ENCODE peak calls at places on chromosomes 5 and 9, in six cellular contexts. F is psoas muscle; Q is lung; P is WERI-Rb-1; D is right cardiac atrium; J is CD4-positive, alpha-beta memory T cell. K is an unnamed sample.

GRCh38 chr5:86030753-86031152 is 587.0 kb upstream of the COX7C start:
- DNase-seq in F (no peak), Q (no peak), P (no peak), D (no peak), J (no peak), K (no peak)

GRCh38 chr5:81553570-81554212 is 159.8 kb upstream of the ACOT12 start:
- DNase-seq in F (no peak), Q (no peak), P (no peak), D (no peak), J (no peak), K (no peak)

GRCh38 chr9:97735070-97735600 is 38.0 kb upstream of the XPA start:
- DNase-seq in F (no peak), Q (no peak), P (no peak), D (no peak), J (no peak), K (no peak)

GRCh38 chr9:76338418-76338817 is 55.8 kb downstream of the RFK start:
- DNase-seq in F (no peak), Q (no peak), P (no peak), D (no peak), J (no peak), K (no peak)

GRCh38 chr9:135468866-135469521 is 10.6 kb upstream of the PPP1R26 start:
- DNase-seq in F (no peak), Q (no peak), P (peak; percentile 72), D (no peak), J (peak; percentile 23), K (no peak)

GRCh38 chr5:178454821-178455479 is 135.2 kb downstream of the COL23A1 start:
- DNase-seq in F (no peak), Q (no peak), P (no peak), D (no peak), J (no peak), K (no peak)

GRCh38 chr9:76107487-76107886 is 217.0 kb downstream of the PCSK5 start:
- DNase-seq in F (no peak), Q (no peak), P (no peak), D (peak; percentile 47), J (no peak), K (no peak)

GRCh38 chr5:79193643-79194042 is 42.3 kb upstream of the JMY start:
- DNase-seq in F (no peak), Q (no peak), P (no peak), D (no peak), J (peak; percentile 4), K (no peak)

GRCh38 chr9:37942616-37943328 is 38.8 kb upstream of the SLC25A51 start:
- DNase-seq in F (no peak), Q (no peak), P (no peak), D (peak; percentile 2), J (no peak), K (no peak)

GRCh38 chr9:77977210-77977611 is 54.4 kb downstream of the GNAQ start:
- DNase-seq in F (peak; percentile 57), Q (peak; percentile 50), P (peak; percentile 15), D (peak; percentile 59), J (peak; percentile 49), K (no peak)

GRCh38 chr5:15001512-15001911 is 129.9 kb upstream of the ANKH start:
- DNase-seq in F (no peak), Q (no peak), P (no peak), D (no peak), J (no peak), K (no peak)

GRCh38 chr9:18821794-18822193 is 211.2 kb downstream of the SAXO1 start:
- DNase-seq in F (no peak), Q (no peak), P (no peak), D (no peak), J (no peak), K (no peak)

GRCh38 chr5:124519396-124519795 is 227.0 kb downstream of the ZNF608 start:
- DNase-seq in F (no peak), Q (no peak), P (no peak), D (peak; percentile 39), J (no peak), K (no peak)

GRCh38 chr9:77769246-77769645 is 121.1 kb upstream of the GNA14 start:
- DNase-seq in F (no peak), Q (no peak), P (no peak), D (no peak), J (no peak), K (no peak)

GRCh38 chr9:87393706-87394255 is 103.9 kb upstream of the DAPK1 start:
- DNase-seq in F (no peak), Q (no peak), P (no peak), D (no peak), J (no peak), K (no peak)

GRCh38 chr9:19690128-19690527 is 98.7 kb downstream of the SLC24A2 start:
- DNase-seq in F (no peak), Q (no peak), P (no peak), D (no peak), J (no peak), K (no peak)

GRCh38 chr9:109499631-109500120 is 1.6 kb upstream of the PTPN3 start:
- DNase-seq in F (peak; percentile 57), Q (peak; percentile 68), P (peak; percentile 80), D (peak; percentile 81), J (no peak), K (no peak)

GRCh38 chr9:88852794-88853193 is 138.5 kb upstream of the S1PR3 start:
- DNase-seq in F (no peak), Q (no peak), P (no peak), D (peak; percentile 48), J (no peak), K (no peak)

GRCh38 chr9:135474915-135475314 is 4.7 kb upstream of the PPP1R26 start:
- DNase-seq in F (no peak), Q (no peak), P (peak; percentile 76), D (no peak), J (no peak), K (no peak)

GRCh38 chr5:171272996-171273970 is 35.8 kb upstream of the TLX3 start:
- DNase-seq in F (no peak), Q (no peak), P (peak; percentile 30), D (no peak), J (no peak), K (no peak)

GRCh38 chr9:133090752-133091325 is 29.1 kb downstream of the CEL start:
- DNase-seq in F (no peak), Q (no peak), P (no peak), D (no peak), J (no peak), K (no peak)

GRCh38 chr9:70488793-70489105 is 74.3 kb upstream of the KLF9 start:
- DNase-seq in F (no peak), Q (no peak), P (no peak), D (no peak), J (no peak), K (no peak)

GRCh38 chr9:112997236-112997941 is 14.6 kb downstream of the ZNF883 start:
- DNase-seq in F (no peak), Q (no peak), P (no peak), D (no peak), J (no peak), K (no peak)
- H3K9me3 ChIP-seq in F (peaks cover 64% of the 10 kb centered on the region), Q (peaks cover 19% of the 10 kb centered on the region), P (peaks cover 67% of the 10 kb centered on the region), D (peaks cover 8% of the 10 kb centered on the region), J (peaks cover 33% of the 10 kb centered on the region), K (peaks cover 15% of the 10 kb centered on the region)

GRCh38 chr9:117907420-117907819 is 203.2 kb downstream of the TLR4 start:
- DNase-seq in F (no peak), Q (no peak), P (no peak), D (no peak), J (no peak), K (no peak)
- H3K9me3 ChIP-seq in F (peaks cover 6% of the 10 kb centered on the region), Q (peaks cover 1% of the 10 kb centered on the region), P (peaks cover 9% of the 10 kb centered on the region), D (no peaks in the 10 kb centered on the region), J (no peaks in the 10 kb centered on the region), K (peaks cover 2% of the 10 kb centered on the region)

GRCh38 chr5:3265131-3265885 is 330.3 kb upstream of the IRX1 start:
- DNase-seq in F (no peak), Q (no peak), P (no peak), D (no peak), J (no peak), K (no peak)
- H3K9me3 ChIP-seq in F (no peaks in the 10 kb centered on the region), Q (peaks cover 6% of the 10 kb centered on the region), P (peaks cover 8% of the 10 kb centered on the region), D (peaks cover 4% of the 10 kb centered on the region), J (no peaks in the 10 kb centered on the region), K (no peaks in the 10 kb centered on the region)

GRCh38 chr5:166834246-166834645 is 1457.2 kb upstream of the WWC1 start:
- DNase-seq in F (no peak), Q (no peak), P (no peak), D (no peak), J (no peak), K (no peak)
- H3K9me3 ChIP-seq in F (no peaks in the 10 kb centered on the region), Q (peaks cover 2% of the 10 kb centered on the region), P (no peaks in the 10 kb centered on the region), D (no peaks in the 10 kb centered on the region), J (no peaks in the 10 kb centered on the region), K (no peaks in the 10 kb centered on the region)

GRCh38 chr9:121749614-121750013 is 98.2 kb downstream of the DAB2IP start:
- DNase-seq in F (no peak), Q (no peak), P (no peak), D (no peak), J (no peak), K (no peak)

GRCh38 chr9:121748080-121748479 is 96.6 kb downstream of the DAB2IP start:
- DNase-seq in F (no peak), Q (no peak), P (no peak), D (no peak), J (no peak), K (no peak)

GRCh38 chr9:121750715-121751623 is 99.5 kb downstream of the DAB2IP start:
- DNase-seq in F (no peak), Q (no peak), P (no peak), D (no peak), J (no peak), K (no peak)

GRCh38 chr9:121750259-121750714 is 98.9 kb downstream of the DAB2IP start:
- DNase-seq in F (no peak), Q (no peak), P (no peak), D (no peak), J (no peak), K (no peak)

GRCh38 chr9:121748727-121749546 is 97.5 kb downstream of the DAB2IP start:
- DNase-seq in F (peak; percentile 70), Q (no peak), P (no peak), D (peak; percentile 78), J (no peak), K (no peak)
- H3K9me3 ChIP-seq in F (no peaks in the 10 kb centered on the region), Q (no peaks in the 10 kb centered on the region), P (no peaks in the 10 kb centered on the region), D (no peaks in the 10 kb centered on the region), J (no peaks in the 10 kb centered on the region), K (no peaks in the 10 kb centered on the region)

GRCh38 chr5:9067129-9067528 is 478.7 kb downstream of the SEMA5A start:
- DNase-seq in F (no peak), Q (no peak), P (no peak), D (no peak), J (no peak), K (no peak)
- H3K9me3 ChIP-seq in F (no peaks in the 10 kb centered on the region), Q (peaks cover 2% of the 10 kb centered on the region), P (no peaks in the 10 kb centered on the region), D (peaks cover 5% of the 10 kb centered on the region), J (no peaks in the 10 kb centered on the region), K (peaks cover 3% of the 10 kb centered on the region)

GRCh38 chr5:54344653-54345052 is 34.3 kb upstream of the ARL15 start:
- DNase-seq in F (no peak), Q (no peak), P (no peak), D (no peak), J (no peak), K (no peak)

GRCh38 chr5:54347221-54347865 is 37.0 kb upstream of the ARL15 start:
- DNase-seq in F (no peak), Q (no peak), P (no peak), D (no peak), J (no peak), K (no peak)
- H3K9me3 ChIP-seq in F (no peaks in the 10 kb centered on the region), Q (no peaks in the 10 kb centered on the region), P (peaks cover 10% of the 10 kb centered on the region), D (no peaks in the 10 kb centered on the region), J (no peaks in the 10 kb centered on the region), K (peaks cover 5% of the 10 kb centered on the region)